ENCODE peak calls at places on chromosomes 4 and X, in ten cellular contexts. One of them, this sample, is unnamed.

GRCh38 chr4:101230806-101231426 is 116.4 kb downstream of the PPP3CA start:
- DNase-seq in transverse colon: no peak
- DNase-seq in suprapubic skin: no peak
- DNase-seq in stomach: no peak
- DNase-seq in breast epithelium: no peak
- DNase-seq in sigmoid colon: no peak
- DNase-seq in spleen: no peak
- DNase-seq in H1: no peak
- DNase-seq in HepG2: no peak
- DNase-seq in K562: no peak
- DNase-seq in this sample: no peak

GRCh38 chr4:176385601-176386000 is 65.8 kb downstream of the SPCS3 start:
- DNase-seq in transverse colon: no peak
- DNase-seq in suprapubic skin: no peak
- DNase-seq in stomach: no peak
- DNase-seq in breast epithelium: no peak
- DNase-seq in sigmoid colon: no peak
- DNase-seq in spleen: no peak
- DNase-seq in H1: no peak
- DNase-seq in HepG2: no peak
- DNase-seq in K562: no peak
- DNase-seq in this sample: no peak

GRCh38 chr4:24810016-24810415 is 14.6 kb downstream of the SOD3 start:
- DNase-seq in transverse colon: no peak
- DNase-seq in suprapubic skin: peak; percentile 13
- DNase-seq in stomach: no peak
- DNase-seq in breast epithelium: no peak
- DNase-seq in sigmoid colon: no peak
- DNase-seq in spleen: no peak
- DNase-seq in H1: no peak
- DNase-seq in HepG2: no peak
- DNase-seq in K562: no peak
- DNase-seq in this sample: no peak

GRCh38 chr4:10180603-10180926 is 64.0 kb upstream of the WDR1 start:
- DNase-seq in transverse colon: no peak
- DNase-seq in suprapubic skin: no peak
- DNase-seq in stomach: no peak
- DNase-seq in breast epithelium: no peak
- DNase-seq in sigmoid colon: no peak
- DNase-seq in spleen: no peak
- DNase-seq in H1: no peak
- DNase-seq in HepG2: no peak
- DNase-seq in K562: peak; percentile 79
- DNase-seq in this sample: no peak

GRCh38 chrX:12138366-12139313 is at the start of gene FRMPD4:
- DNase-seq in transverse colon: no peak
- DNase-seq in suprapubic skin: no peak
- DNase-seq in stomach: no peak
- DNase-seq in breast epithelium: no peak
- DNase-seq in sigmoid colon: peak; percentile 76
- DNase-seq in spleen: peak; percentile 64
- DNase-seq in H1: no peak
- DNase-seq in HepG2: no peak
- DNase-seq in K562: no peak
- DNase-seq in this sample: no peak

GRCh38 chr4:102867278-102868152 is 1.3 kb upstream of the CISD2 start:
- DNase-seq in transverse colon: no peak
- DNase-seq in suprapubic skin: no peak
- DNase-seq in stomach: no peak
- DNase-seq in breast epithelium: no peak
- DNase-seq in sigmoid colon: no peak
- DNase-seq in spleen: no peak
- DNase-seq in H1: no peak
- DNase-seq in HepG2: no peak
- DNase-seq in K562: peak; percentile 77
- DNase-seq in this sample: no peak

GRCh38 chrX:43218198-43218597 is 437.9 kb upstream of the MAOA start:
- DNase-seq in transverse colon: no peak
- DNase-seq in suprapubic skin: no peak
- DNase-seq in stomach: no peak
- DNase-seq in breast epithelium: no peak
- DNase-seq in sigmoid colon: no peak
- DNase-seq in spleen: no peak
- DNase-seq in H1: no peak
- DNase-seq in HepG2: no peak
- DNase-seq in K562: no peak
- DNase-seq in this sample: no peak

GRCh38 chrX:3638280-3638873 is 75.1 kb downstream of the PRKX start:
- DNase-seq in transverse colon: peak; percentile 44
- DNase-seq in suprapubic skin: no peak
- DNase-seq in stomach: peak; percentile 53
- DNase-seq in breast epithelium: no peak
- DNase-seq in sigmoid colon: no peak
- DNase-seq in spleen: no peak
- DNase-seq in H1: no peak
- DNase-seq in HepG2: peak; percentile 11
- DNase-seq in K562: peak; percentile 62
- DNase-seq in this sample: peak; percentile 6

GRCh38 chr4:126899382-126899801 is 733.4 kb upstream of the INTU start:
- DNase-seq in transverse colon: no peak
- DNase-seq in suprapubic skin: no peak
- DNase-seq in stomach: no peak
- DNase-seq in breast epithelium: no peak
- DNase-seq in sigmoid colon: no peak
- DNase-seq in spleen: no peak
- DNase-seq in H1: no peak
- DNase-seq in HepG2: no peak
- DNase-seq in K562: no peak
- DNase-seq in this sample: no peak

GRCh38 chr4:86977621-86978184 is 42.9 kb downstream of the AFF1 start:
- DNase-seq in transverse colon: peak; percentile 43
- DNase-seq in suprapubic skin: no peak
- DNase-seq in stomach: no peak
- DNase-seq in breast epithelium: no peak
- DNase-seq in sigmoid colon: no peak
- DNase-seq in spleen: no peak
- DNase-seq in H1: no peak
- DNase-seq in HepG2: peak; percentile 96
- DNase-seq in K562: no peak
- DNase-seq in this sample: peak; percentile 10

GRCh38 chr4:56643596-56643995 is 37.5 kb downstream of the HOPX start:
- DNase-seq in transverse colon: no peak
- DNase-seq in suprapubic skin: no peak
- DNase-seq in stomach: no peak
- DNase-seq in breast epithelium: no peak
- DNase-seq in sigmoid colon: no peak
- DNase-seq in spleen: no peak
- DNase-seq in H1: no peak
- DNase-seq in HepG2: no peak
- DNase-seq in K562: no peak
- DNase-seq in this sample: no peak

GRCh38 chr4:56640907-56641493 is 40.1 kb downstream of the HOPX start:
- DNase-seq in transverse colon: no peak
- DNase-seq in suprapubic skin: no peak
- DNase-seq in stomach: no peak
- DNase-seq in breast epithelium: no peak
- DNase-seq in sigmoid colon: no peak
- DNase-seq in spleen: no peak
- DNase-seq in H1: no peak
- DNase-seq in HepG2: no peak
- DNase-seq in K562: no peak
- DNase-seq in this sample: no peak

GRCh38 chr4:56637791-56638190 is 43.3 kb downstream of the HOPX start:
- DNase-seq in transverse colon: no peak
- DNase-seq in suprapubic skin: no peak
- DNase-seq in stomach: peak; percentile 31
- DNase-seq in breast epithelium: no peak
- DNase-seq in sigmoid colon: no peak
- DNase-seq in spleen: no peak
- DNase-seq in H1: no peak
- DNase-seq in HepG2: no peak
- DNase-seq in K562: no peak
- DNase-seq in this sample: peak; percentile 57

GRCh38 chr4:56637154-56637553 is 43.9 kb downstream of the HOPX start:
- DNase-seq in transverse colon: no peak
- DNase-seq in suprapubic skin: no peak
- DNase-seq in stomach: no peak
- DNase-seq in breast epithelium: no peak
- DNase-seq in sigmoid colon: no peak
- DNase-seq in spleen: no peak
- DNase-seq in H1: no peak
- DNase-seq in HepG2: no peak
- DNase-seq in K562: no peak
- DNase-seq in this sample: peak; percentile 28

GRCh38 chr4:56641494-56642051 is 39.5 kb downstream of the HOPX start:
- DNase-seq in transverse colon: no peak
- DNase-seq in suprapubic skin: no peak
- DNase-seq in stomach: no peak
- DNase-seq in breast epithelium: no peak
- DNase-seq in sigmoid colon: no peak
- DNase-seq in spleen: no peak
- DNase-seq in H1: no peak
- DNase-seq in HepG2: no peak
- DNase-seq in K562: no peak
- DNase-seq in this sample: no peak
- TF ChIP-seq POLR2AphosphoS5 in transverse colon: no peak
- TF ChIP-seq POLR2AphosphoS5 in suprapubic skin: no peak
- TF ChIP-seq POLR2AphosphoS5 in stomach: no peak
- TF ChIP-seq POLR2AphosphoS5 in breast epithelium: no peak
- TF ChIP-seq POLR2AphosphoS5 in sigmoid colon: no peak
- TF ChIP-seq POLR2AphosphoS5 in spleen: no peak
- TF ChIP-seq POLR2AphosphoS5 in H1: no peak
- TF ChIP-seq POLR2AphosphoS5 in HepG2: no peak
- TF ChIP-seq POLR2AphosphoS5 in K562: no peak
- TF ChIP-seq POLR2AphosphoS5 in this sample: no peak

DNA sequence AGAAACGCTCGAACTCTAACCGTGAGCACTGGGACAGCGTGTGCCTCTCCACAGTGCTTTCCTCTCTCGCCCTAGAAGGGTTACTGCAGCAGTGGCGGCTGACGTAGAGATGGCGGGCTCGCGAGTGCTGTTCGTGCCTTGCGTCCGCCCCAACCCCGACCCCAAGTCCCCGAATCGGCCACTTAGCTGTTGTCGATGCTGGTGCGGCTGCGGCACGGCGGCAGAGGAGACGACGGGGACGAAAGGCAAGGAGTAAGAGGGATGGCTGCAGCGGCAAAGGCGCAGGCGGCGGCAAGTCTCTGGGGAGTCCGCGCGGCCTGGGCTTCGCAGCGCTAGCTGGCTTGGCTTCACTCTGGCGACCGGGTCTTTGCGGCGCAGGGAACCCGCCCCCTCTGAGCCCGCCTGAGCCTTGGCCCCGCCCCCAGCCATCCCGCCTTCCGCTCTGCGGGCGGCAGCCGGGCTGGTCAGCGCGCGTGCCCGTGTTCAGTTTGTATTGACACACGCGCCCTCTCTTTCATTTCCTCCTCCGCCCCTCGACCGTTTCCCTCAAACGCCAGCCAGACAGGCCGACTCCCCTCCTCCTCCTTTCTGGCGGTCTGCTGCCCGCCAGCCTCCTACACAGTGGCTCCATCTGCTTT is at the start of gene SPIN4:
- DNase-seq in transverse colon: peak; percentile 91
- DNase-seq in suprapubic skin: peak; percentile 87
- DNase-seq in stomach: peak; percentile 88
- DNase-seq in breast epithelium: peak; percentile 80
- DNase-seq in sigmoid colon: peak; percentile 90
- DNase-seq in spleen: peak; percentile 94
- DNase-seq in H1: peak; percentile 70
- DNase-seq in HepG2: peak; percentile 73
- DNase-seq in K562: peak; percentile 90
- DNase-seq in this sample: peak; percentile 83
- H3K4me1 ChIP-seq in transverse colon: no peaks in the 10 kb centered on the region
- H3K4me1 ChIP-seq in suprapubic skin: peaks cover 4% of the 10 kb centered on the region
- H3K4me1 ChIP-seq in stomach: no peaks in the 10 kb centered on the region
- H3K4me1 ChIP-seq in breast epithelium: no peaks in the 10 kb centered on the region
- H3K4me1 ChIP-seq in sigmoid colon: no peaks in the 10 kb centered on the region
- H3K4me1 ChIP-seq in spleen: peaks cover 15% of the 10 kb centered on the region
- H3K4me1 ChIP-seq in H1: no peaks in the 10 kb centered on the region
- H3K4me1 ChIP-seq in HepG2: peaks cover 13% of the 10 kb centered on the region
- H3K4me1 ChIP-seq in K562: peaks cover 2% of the 10 kb centered on the region
- H3K4me1 ChIP-seq in this sample: no peaks in the 10 kb centered on the region

DNA sequence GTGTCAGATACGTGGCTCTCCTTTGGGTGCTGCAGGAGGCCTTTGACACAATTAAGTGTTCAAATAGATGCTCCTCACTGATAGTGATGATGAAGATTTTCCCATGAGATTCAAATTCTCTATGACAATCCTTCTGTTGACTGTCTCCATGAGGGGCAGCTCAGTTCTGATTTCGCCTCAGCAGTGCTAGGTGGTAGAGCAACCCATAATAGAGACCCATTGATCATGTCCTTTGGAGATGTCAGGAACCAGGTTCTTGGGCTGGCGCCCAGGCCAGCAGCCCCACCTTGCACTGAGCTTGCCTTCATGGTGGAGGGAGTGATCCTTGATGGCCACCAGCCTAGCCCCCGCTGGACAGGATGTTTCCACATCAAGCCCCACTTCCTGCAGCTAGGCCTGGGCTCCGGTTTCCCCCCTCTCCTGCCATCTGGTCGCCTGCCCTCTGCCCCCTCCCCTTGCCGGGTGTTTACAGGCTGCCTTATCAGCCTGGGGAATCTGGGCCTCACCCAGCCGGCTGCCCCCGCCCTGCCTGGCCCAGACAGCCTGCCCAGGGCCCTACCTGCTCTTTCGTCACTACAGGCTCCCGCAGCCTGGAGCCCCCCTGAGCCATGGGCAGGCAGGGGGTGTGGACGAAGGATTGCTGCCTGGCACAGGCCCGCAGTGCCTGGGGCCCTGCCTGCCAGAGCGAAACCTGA is 12.6 kb downstream of the ELF4 start:
- DNase-seq in transverse colon: peak; percentile 74
- DNase-seq in suprapubic skin: no peak
- DNase-seq in stomach: peak; percentile 53
- DNase-seq in breast epithelium: no peak
- DNase-seq in sigmoid colon: no peak
- DNase-seq in spleen: peak; percentile 80
- DNase-seq in H1: no peak
- DNase-seq in HepG2: peak; percentile 50
- DNase-seq in K562: no peak
- DNase-seq in this sample: no peak
- TF ChIP-seq POLR2AphosphoS5 in transverse colon: no peak
- TF ChIP-seq POLR2AphosphoS5 in suprapubic skin: no peak
- TF ChIP-seq POLR2AphosphoS5 in stomach: no peak
- TF ChIP-seq POLR2AphosphoS5 in breast epithelium: no peak
- TF ChIP-seq POLR2AphosphoS5 in sigmoid colon: no peak
- TF ChIP-seq POLR2AphosphoS5 in spleen: peak; percentile 68
- TF ChIP-seq POLR2AphosphoS5 in H1: no peak
- TF ChIP-seq POLR2AphosphoS5 in HepG2: no peak
- TF ChIP-seq POLR2AphosphoS5 in K562: no peak
- TF ChIP-seq POLR2AphosphoS5 in this sample: peak; percentile 31

DNA sequence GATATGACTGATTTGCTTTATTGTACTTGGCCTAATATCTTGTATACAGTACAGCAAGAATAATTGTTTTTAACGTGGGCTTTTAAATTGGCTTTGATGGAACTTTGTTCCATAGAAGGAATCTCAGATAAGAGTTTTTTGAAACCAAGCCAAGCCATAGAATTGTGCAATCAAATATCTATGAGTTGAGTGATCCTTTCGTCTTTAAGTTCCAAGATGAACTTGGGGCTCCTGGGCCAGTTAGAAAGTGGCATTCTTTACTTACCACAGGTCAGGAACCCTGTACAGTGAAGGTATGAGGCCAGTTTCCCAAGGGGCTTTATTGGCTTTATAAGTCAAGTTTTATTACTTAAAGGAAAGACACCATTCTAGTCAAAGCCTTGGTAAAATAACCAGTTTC is 2104.2 kb downstream of the PCDH7 start:
- DNase-seq in transverse colon: no peak
- DNase-seq in suprapubic skin: no peak
- DNase-seq in stomach: no peak
- DNase-seq in breast epithelium: no peak
- DNase-seq in sigmoid colon: no peak
- DNase-seq in spleen: no peak
- DNase-seq in H1: no peak
- DNase-seq in HepG2: no peak
- DNase-seq in K562: no peak
- DNase-seq in this sample: no peak
- H3K4me1 ChIP-seq in transverse colon: no peaks in the 10 kb centered on the region
- H3K4me1 ChIP-seq in suprapubic skin: no peaks in the 10 kb centered on the region
- H3K4me1 ChIP-seq in stomach: no peaks in the 10 kb centered on the region
- H3K4me1 ChIP-seq in breast epithelium: no peaks in the 10 kb centered on the region
- H3K4me1 ChIP-seq in sigmoid colon: no peaks in the 10 kb centered on the region
- H3K4me1 ChIP-seq in spleen: no peaks in the 10 kb centered on the region
- H3K4me1 ChIP-seq in H1: no peaks in the 10 kb centered on the region
- H3K4me1 ChIP-seq in HepG2: no peaks in the 10 kb centered on the region
- H3K4me1 ChIP-seq in K562: no peaks in the 10 kb centered on the region
- H3K4me1 ChIP-seq in this sample: no peaks in the 10 kb centered on the region